ENCODE peak calls at places on chromosome 19, in ten cellular contexts. G is omental fat pad; J is activated CD8-positive, alpha-beta T cell treated with anti-CD3 and anti-CD28 coated beads for 36 hours; X is neural crest cell; B is GM23338; Q is AG04450; T is cardiac fibroblast; Y is epithelial cell of esophagus; E is mesothelial cell of epicardium; W is fibroblast of pulmonary artery. P is an unnamed sample.

GRCh38 chr19:30799854-30800755 is 427.9 kb downstream of the ZNF536 start:
- DNase-seq in G (no peak), B (peak), Q (no peak), Y (no peak), X (peak), T (peak), E (peak), W (no peak), J (peak), P (peak)

GRCh38 chr19:3459322-3459881 is 20.9 kb downstream of the SMIM24 start:
- DNase-seq in B (peak), E (no peak), Y (no peak), J (no peak), Q (peak), W (peak), T (peak), X (no peak), G (peak), P (peak)

GRCh38 chr19:48614436-48615144 is at the start of gene FAM83E:
- DNase-seq in Y (peak), G (no peak), E (no peak), B (peak), W (no peak), J (peak), X (no peak), T (no peak), Q (no peak), P (no peak)

GRCh38 chr19:13831560-13832056 is 36.4 kb downstream of the ZSWIM4 start:
- DNase-seq in J (no peak), G (no peak), T (no peak), E (no peak), X (no peak), Y (peak), Q (no peak), W (no peak), B (no peak), P (no peak)

GRCh38 chr19:16185925-16186234 is 670 bp downstream of the FAM32A start:
- DNase-seq in G (no peak), Y (no peak), J (peak), W (no peak), Q (no peak), B (no peak), T (no peak), E (no peak), X (no peak), P (no peak)

GRCh38 chr19:13557756-13558398 is 51.6 kb upstream of the CACNA1A start:
- DNase-seq in B (peak), T (no peak), J (peak), Y (peak), Q (no peak), E (no peak), W (no peak), X (no peak), G (no peak), P (peak)

GRCh38 chr19:48676487-48676886 is 3.7 kb upstream of the NTN5 start:
- DNase-seq in G (no peak), B (no peak), E (no peak), Y (no peak), X (no peak), W (no peak), J (no peak), Q (no peak), T (no peak), P (no peak)

GRCh38 chr19:40219721-40220276 is 1.6 kb upstream of the TTC9B start:
- DNase-seq in Q (no peak), X (no peak), Y (peak), J (peak), W (peak), T (peak), E (no peak), G (no peak), B (no peak), P (no peak)

GRCh38 chr19:33193864-33194362 is at the start of gene LRP3:
- DNase-seq in B (peak), Y (peak), E (peak), Q (no peak), T (peak), J (no peak), G (no peak), X (peak), W (peak), P (no peak)

GRCh38 chr19:39765091-39766076 is 13.3 kb upstream of the LEUTX start:
- DNase-seq in E (peak), B (peak), G (peak), Y (peak), J (peak), T (peak), W (peak), Q (no peak), X (peak), P (no peak)

GRCh38 chr19:29119582-29119981 is 93.4 kb downstream of the UQCRFS1 start:
- DNase-seq in J (no peak), G (no peak), Q (no peak), Y (no peak), E (no peak), X (no peak), B (peak), W (no peak), T (peak), P (no peak)

GRCh38 chr19:29118384-29118783 is 94.6 kb downstream of the UQCRFS1 start:
- DNase-seq in Y (no peak), T (no peak), X (no peak), B (no peak), Q (no peak), E (no peak), J (no peak), W (no peak), G (no peak), P (no peak)

GRCh38 chr19:29120471-29120870 is 92.5 kb downstream of the UQCRFS1 start:
- DNase-seq in J (no peak), G (no peak), X (no peak), Q (no peak), E (no peak), B (no peak), W (no peak), Y (no peak), T (no peak), P (no peak)

GRCh38 chr19:29122185-29122584 is 90.8 kb downstream of the UQCRFS1 start:
- DNase-seq in B (no peak), W (no peak), Q (no peak), T (no peak), G (no peak), X (no peak), Y (no peak), E (no peak), J (no peak), P (no peak)

GRCh38 chr19:29121684-29122083 is 91.3 kb downstream of the UQCRFS1 start:
- DNase-seq in Q (no peak), G (no peak), B (peak), Y (no peak), E (no peak), X (peak), J (peak), W (no peak), T (no peak), P (no peak)
- TF ChIP-seq CTCF in Q (peak), G (no peak), B (peak), Y (no peak), E (no peak), X (peak), J (peak), W (peak), T (peak), P (peak)

GRCh38 chr19:43430976-43431375 is 16.3 kb downstream of the TEX101 start:
- DNase-seq in E (no peak), J (no peak), X (no peak), Y (no peak), W (no peak), B (no peak), G (no peak), T (no peak), Q (no peak), P (no peak)

GRCh38 chr19:43432866-43433673 is 18.4 kb downstream of the TEX101 start:
- DNase-seq in Y (peak), X (peak), E (peak), B (peak), T (peak), W (peak), G (peak), Q (no peak), J (peak), P (no peak)

GRCh38 chr19:43433689-43434088 is 19.0 kb downstream of the TEX101 start:
- DNase-seq in J (no peak), G (no peak), W (no peak), Y (no peak), X (no peak), B (no peak), T (no peak), Q (no peak), E (no peak), P (no peak)

GRCh38 chr19:43429395-43429794 is 14.7 kb downstream of the TEX101 start:
- DNase-seq in B (no peak), E (no peak), J (no peak), T (no peak), X (no peak), G (no peak), W (no peak), Q (no peak), Y (no peak), P (no peak)

GRCh38 chr19:43430142-43430710 is 15.5 kb downstream of the TEX101 start:
- DNase-seq in J (peak), Y (peak), G (no peak), T (peak), B (peak), Q (no peak), X (no peak), E (no peak), W (no peak), P (no peak)
- TF ChIP-seq CTCF in J (no peak), Y (no peak), G (no peak), T (peak), B (peak), Q (no peak), X (peak), E (no peak), W (peak), P (no peak)

GRCh38 chr19:7926021-7926726 is at the start of gene CTXN1:
- DNase-seq in W (peak), Q (no peak), Y (peak), B (peak), E (peak), T (peak), J (peak), X (peak), G (peak), P (peak)
- TF ChIP-seq CTCF in W (no peak), Q (peak), Y (no peak), B (no peak), E (no peak), T (no peak), J (no peak), X (peak), G (no peak), P (no peak)

DNA sequence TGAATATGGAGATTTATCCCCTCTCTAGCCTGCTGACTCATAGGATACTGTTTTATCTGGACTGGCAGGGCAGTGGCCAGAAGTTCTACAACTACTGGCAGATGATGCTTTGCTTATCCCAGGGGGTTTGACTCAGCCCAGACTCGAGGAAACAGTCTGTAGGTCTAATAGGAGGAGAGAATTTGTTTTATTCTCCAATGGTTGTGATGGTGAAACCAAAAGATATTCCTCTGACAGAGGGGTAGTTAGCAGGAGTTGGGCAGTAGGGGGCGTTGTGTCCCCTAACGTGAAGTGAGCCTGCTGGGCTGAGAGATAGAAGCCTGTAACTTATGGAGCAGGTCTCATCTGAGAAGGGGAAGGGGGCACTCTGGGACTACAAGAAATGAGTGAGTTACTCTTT is 74.9 kb downstream of the WTIP start:
- DNase-seq in X (peak), T (peak), E (no peak), Y (no peak), Q (no peak), W (peak), B (peak), J (peak), G (no peak), P (no peak)
- TF ChIP-seq CTCF in X (peak), T (peak), E (no peak), Y (no peak), Q (peak), W (peak), B (peak), J (peak), G (no peak), P (peak)

GRCh38 chr19:19064098-19064722 is 416 bp downstream of the SLC25A42 start:
- DNase-seq in Q (no peak), E (no peak), X (no peak), T (no peak), J (peak), Y (no peak), G (no peak), B (no peak), W (no peak), P (no peak)
- TF ChIP-seq CTCF in Q (peak), E (no peak), X (peak), T (peak), J (no peak), Y (peak), G (no peak), B (no peak), W (peak), P (no peak)

DNA sequence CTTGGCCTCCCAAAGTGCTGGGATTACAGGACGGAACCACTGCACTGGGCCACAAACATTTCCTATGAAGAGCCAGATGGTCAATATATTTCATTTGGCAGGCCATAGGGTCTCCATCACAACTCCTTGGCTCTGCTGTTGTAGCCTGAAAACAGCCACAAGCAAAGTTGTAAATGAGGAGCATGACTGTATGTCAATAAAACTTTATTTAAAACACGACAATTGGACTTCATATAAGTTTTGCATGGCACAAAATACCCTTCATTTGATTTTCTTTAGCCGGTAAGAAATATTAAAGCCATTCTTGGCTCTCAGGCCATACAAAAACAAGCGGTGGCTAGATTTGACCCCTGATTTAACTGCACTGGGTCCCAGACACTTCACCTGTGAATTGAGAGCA is 3.1 kb upstream of the FPR1 start:
- DNase-seq in G (no peak), T (no peak), X (no peak), B (no peak), W (no peak), J (no peak), Y (no peak), E (no peak), Q (no peak), P (no peak)
- TF ChIP-seq CTCF in G (no peak), T (no peak), X (no peak), B (no peak), W (no peak), J (no peak), Y (no peak), E (no peak), Q (no peak), P (no peak)